ENCODE peak calls at places on chromosome 22, in four cellular contexts. One of them, this sample, is unnamed.

GRCh38 chr22:38935023-38935422 is 22.4 kb upstream of the APOBEC3A start:
- DNase-seq in WTC11: no peak
- DNase-seq in natural killer cell: no peak
- DNase-seq in body of pancreas: peak
- DNase-seq in this sample: no peak

GRCh38 chr22:38038426-38038825 is 18.8 kb upstream of the PICK1 start:
- DNase-seq in WTC11: no peak
- DNase-seq in natural killer cell: no peak
- DNase-seq in body of pancreas: no peak
- DNase-seq in this sample: no peak

GRCh38 chr22:23397008-23397617 is 183.0 kb downstream of the IGLL1 start:
- DNase-seq in WTC11: peak
- DNase-seq in natural killer cell: no peak
- DNase-seq in body of pancreas: no peak
- DNase-seq in this sample: no peak

GRCh38 chr22:36302439-36303114 is 49.6 kb downstream of the APOL1 start:
- DNase-seq in WTC11: no peak
- DNase-seq in natural killer cell: no peak
- DNase-seq in body of pancreas: no peak
- DNase-seq in this sample: no peak

GRCh38 chr22:19691721-19692341 is 22.5 kb upstream of the SEPTIN5 start:
- DNase-seq in WTC11: no peak
- DNase-seq in natural killer cell: no peak
- DNase-seq in body of pancreas: no peak
- DNase-seq in this sample: no peak

GRCh38 chr22:28254396-28254795 is 335.3 kb upstream of the PITPNB start:
- DNase-seq in WTC11: no peak
- DNase-seq in natural killer cell: no peak
- DNase-seq in body of pancreas: no peak
- DNase-seq in this sample: no peak

GRCh38 chr22:44133161-44133560 is 47.6 kb upstream of the PARVG start:
- DNase-seq in WTC11: no peak
- DNase-seq in natural killer cell: no peak
- DNase-seq in body of pancreas: no peak
- DNase-seq in this sample: no peak

GRCh38 chr22:39433476-39434242 is 23.2 kb upstream of the MGAT3 start:
- DNase-seq in WTC11: no peak
- DNase-seq in natural killer cell: no peak
- DNase-seq in body of pancreas: no peak
- DNase-seq in this sample: no peak

GRCh38 chr22:41555325-41555724 is 5.5 kb upstream of the CSDC2 start:
- DNase-seq in WTC11: no peak
- DNase-seq in natural killer cell: no peak
- DNase-seq in body of pancreas: no peak
- DNase-seq in this sample: no peak

GRCh38 chr22:38230108-38230825 is 28.5 kb downstream of the MAFF start:
- DNase-seq in WTC11: peak
- DNase-seq in natural killer cell: peak
- DNase-seq in body of pancreas: peak
- DNase-seq in this sample: no peak

GRCh38 chr22:46491936-46492335 is 45.5 kb downstream of the CELSR1 start:
- DNase-seq in WTC11: no peak
- DNase-seq in natural killer cell: no peak
- DNase-seq in body of pancreas: no peak
- DNase-seq in this sample: no peak

GRCh38 chr22:43434601-43435311 is 22.9 kb downstream of the MPPED1 start:
- DNase-seq in WTC11: no peak
- DNase-seq in natural killer cell: no peak
- DNase-seq in body of pancreas: no peak
- DNase-seq in this sample: no peak

GRCh38 chr22:28006271-28006670 is 87.2 kb upstream of the PITPNB start:
- DNase-seq in WTC11: no peak
- DNase-seq in natural killer cell: no peak
- DNase-seq in body of pancreas: no peak
- DNase-seq in this sample: no peak

GRCh38 chr22:46815896-46816721 is 53.7 kb downstream of the TBC1D22A start:
- DNase-seq in WTC11: no peak
- DNase-seq in natural killer cell: no peak
- DNase-seq in body of pancreas: no peak
- DNase-seq in this sample: no peak

GRCh38 chr22:22944268-22944985 is 56.8 kb downstream of the IGLL5 start:
- DNase-seq in WTC11: no peak
- DNase-seq in natural killer cell: no peak
- DNase-seq in body of pancreas: no peak
- DNase-seq in this sample: no peak

GRCh38 chr22:35230839-35231584 is 26.3 kb upstream of the HMGXB4 start:
- DNase-seq in WTC11: no peak
- DNase-seq in natural killer cell: no peak
- DNase-seq in body of pancreas: no peak
- DNase-seq in this sample: no peak

GRCh38 chr22:20138417-20138738 is 6.8 kb downstream of the ZDHHC8 start:
- DNase-seq in WTC11: no peak
- DNase-seq in natural killer cell: no peak
- DNase-seq in body of pancreas: no peak
- DNase-seq in this sample: no peak

GRCh38 chr22:50118557-50119168 is 28.9 kb downstream of the MOV10L1 start:
- DNase-seq in WTC11: no peak
- DNase-seq in natural killer cell: no peak
- DNase-seq in body of pancreas: peak
- DNase-seq in this sample: no peak

GRCh38 chr22:32164084-32164894 is 5.2 kb upstream of the C22orf42 start:
- DNase-seq in WTC11: no peak
- DNase-seq in natural killer cell: no peak
- DNase-seq in body of pancreas: no peak
- DNase-seq in this sample: no peak

GRCh38 chr22:38422615-38423511 is 32.1 kb downstream of the KCNJ4 start:
- DNase-seq in WTC11: no peak
- DNase-seq in natural killer cell: no peak
- DNase-seq in body of pancreas: no peak
- DNase-seq in this sample: no peak

GRCh38 chr22:33932997-33933396 is 12.7 kb upstream of the LARGE1 start:
- DNase-seq in WTC11: no peak
- DNase-seq in natural killer cell: no peak
- DNase-seq in body of pancreas: no peak
- DNase-seq in this sample: no peak

GRCh38 chr22:25903294-25903693 is 161.3 kb downstream of the MYO18B start:
- DNase-seq in WTC11: peak
- DNase-seq in natural killer cell: no peak
- DNase-seq in body of pancreas: no peak
- DNase-seq in this sample: no peak
- TF ChIP-seq CTCF in WTC11: peak
- TF ChIP-seq CTCF in natural killer cell: no peak
- TF ChIP-seq CTCF in body of pancreas: no peak
- TF ChIP-seq CTCF in this sample: no peak

GRCh38 chr22:24706050-24706449 is 68.5 kb downstream of the PIWIL3 start:
- DNase-seq in WTC11: peak
- DNase-seq in natural killer cell: no peak
- DNase-seq in body of pancreas: no peak
- DNase-seq in this sample: no peak
- TF ChIP-seq CTCF in WTC11: no peak
- TF ChIP-seq CTCF in natural killer cell: no peak
- TF ChIP-seq CTCF in body of pancreas: no peak
- TF ChIP-seq CTCF in this sample: no peak

DNA sequence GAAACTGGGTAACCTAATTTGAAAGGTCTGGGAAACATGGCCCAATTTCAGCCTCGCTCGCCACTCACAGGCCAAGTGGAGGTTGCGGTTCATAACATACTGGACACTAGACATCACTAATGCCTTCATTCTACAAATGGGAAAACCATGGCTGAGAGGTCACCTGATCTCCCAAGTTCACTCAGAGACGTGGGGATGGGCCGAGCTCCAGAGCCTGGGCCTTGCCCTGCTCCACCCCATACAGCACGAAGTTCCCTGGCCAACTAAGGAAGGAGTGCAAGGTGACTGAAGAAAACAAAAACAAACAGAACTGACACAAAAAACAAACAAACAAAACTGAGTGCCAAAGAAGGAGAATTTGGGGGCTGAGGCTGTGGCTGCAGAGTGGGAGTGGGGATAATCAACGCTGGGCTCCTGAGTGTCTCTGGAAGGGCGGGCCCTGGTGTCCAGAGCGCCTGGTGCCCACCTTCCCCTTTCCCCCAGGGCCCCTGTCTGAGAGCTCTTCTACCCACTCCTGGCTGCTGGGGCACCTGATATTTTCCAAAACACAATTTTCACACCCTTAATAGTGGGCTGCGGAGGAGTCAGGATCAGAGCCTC is 46.5 kb upstream of the ADA2 start:
- DNase-seq in WTC11: no peak
- DNase-seq in natural killer cell: no peak
- DNase-seq in body of pancreas: no peak
- DNase-seq in this sample: no peak
- TF ChIP-seq CTCF in WTC11: no peak
- TF ChIP-seq CTCF in natural killer cell: no peak
- TF ChIP-seq CTCF in body of pancreas: no peak
- TF ChIP-seq CTCF in this sample: no peak

GRCh38 chr22:48644997-48645396 is 1182.7 kb downstream of the BRD1 start:
- DNase-seq in WTC11: no peak
- DNase-seq in natural killer cell: no peak
- DNase-seq in body of pancreas: no peak
- DNase-seq in this sample: no peak

GRCh38 chr22:48642550-48642949 is 1185.1 kb downstream of the BRD1 start:
- DNase-seq in WTC11: no peak
- DNase-seq in natural killer cell: no peak
- DNase-seq in body of pancreas: no peak
- DNase-seq in this sample: no peak

GRCh38 chr22:48645766-48646165 is 1181.9 kb downstream of the BRD1 start:
- DNase-seq in WTC11: no peak
- DNase-seq in natural killer cell: no peak
- DNase-seq in body of pancreas: no peak
- DNase-seq in this sample: no peak

GRCh38 chr22:48643066-48643731 is 1184.5 kb downstream of the BRD1 start:
- DNase-seq in WTC11: no peak
- DNase-seq in natural killer cell: no peak
- DNase-seq in body of pancreas: no peak
- DNase-seq in this sample: no peak

DNA sequence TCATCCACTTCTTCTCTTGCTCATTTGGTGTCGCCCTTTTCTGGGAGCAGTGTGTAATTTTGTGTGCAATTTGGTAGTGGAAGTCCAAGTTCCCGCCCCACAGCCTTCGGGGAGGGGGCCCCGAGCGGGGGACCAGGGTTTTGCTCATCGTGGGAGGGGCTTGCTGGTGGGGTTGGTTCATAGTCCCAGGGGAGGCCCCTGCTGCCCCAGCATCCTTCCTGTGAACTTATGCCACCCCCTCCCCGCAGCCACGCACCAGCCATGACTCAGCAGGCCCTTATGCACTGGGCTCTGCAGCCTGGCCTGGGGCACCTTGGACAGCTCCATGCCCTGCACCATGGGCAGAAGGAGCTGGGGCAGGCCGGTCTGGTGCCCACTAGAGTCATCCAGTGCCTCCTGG is 1183.6 kb downstream of the BRD1 start:
- DNase-seq in WTC11: no peak
- DNase-seq in natural killer cell: no peak
- DNase-seq in body of pancreas: no peak
- DNase-seq in this sample: no peak
- TF ChIP-seq CTCF in WTC11: no peak
- TF ChIP-seq CTCF in natural killer cell: no peak
- TF ChIP-seq CTCF in body of pancreas: no peak
- TF ChIP-seq CTCF in this sample: no peak

GRCh38 chr22:48507595-48508350 is 1319.9 kb downstream of the BRD1 start:
- DNase-seq in WTC11: no peak
- DNase-seq in natural killer cell: no peak
- DNase-seq in body of pancreas: no peak
- DNase-seq in this sample: no peak
- TF ChIP-seq CTCF in WTC11: no peak
- TF ChIP-seq CTCF in natural killer cell: no peak
- TF ChIP-seq CTCF in body of pancreas: no peak
- TF ChIP-seq CTCF in this sample: no peak